ENCODE peak calls at places on chromosomes 4 and X, in four cellular contexts. S, C, V and A are unnamed samples.

GRCh38 chrX:31251336-31251735 is 179.5 kb upstream of the FTHL17 start:
- DNase-seq in S (no peak), C (no peak), V (no peak), A (no peak)

GRCh38 chr4:88017516-88018302 is 10.3 kb downstream of the PKD2 start:
- DNase-seq in S (no peak), C (no peak), V (no peak), A (no peak)

GRCh38 chr4:1240721-1241465 is 8.0 kb downstream of the CTBP1 start:
- DNase-seq in S (no peak), C (no peak), V (no peak), A (no peak)

GRCh38 chrX:53882331-53882730 is 161.9 kb downstream of the PHF8 start:
- DNase-seq in S (peak), C (no peak), V (no peak), A (no peak)

GRCh38 chrX:29233592-29234179 is 646.4 kb downstream of the IL1RAPL1 start:
- DNase-seq in S (no peak), C (no peak), V (no peak), A (no peak)

GRCh38 chrX:107716045-107716684 is 59.4 kb downstream of the TSC22D3 start:
- DNase-seq in S (no peak), C (no peak), V (no peak), A (no peak)

GRCh38 chr4:105520819-105521790 is 31.3 kb upstream of the ARHGEF38 start:
- DNase-seq in S (peak), C (peak), V (no peak), A (peak)

GRCh38 chr4:140858897-140859296 is 102.7 kb upstream of the TBC1D9 start:
- DNase-seq in S (no peak), C (no peak), V (no peak), A (no peak)

GRCh38 chr4:77022581-77023133 is 53.1 kb downstream of the CCNI start:
- DNase-seq in S (no peak), C (no peak), V (peak), A (no peak)

GRCh38 chrX:20913760-20914159 is 460.5 kb upstream of the CNKSR2 start:
- DNase-seq in S (no peak), C (no peak), V (no peak), A (no peak)

GRCh38 chrX:134896194-134896593 is 94.6 kb upstream of the SMIM10 start:
- DNase-seq in S (no peak), C (no peak), V (no peak), A (no peak)

GRCh38 chrX:111507931-111508330 is 3.5 kb upstream of the SERTM2 start:
- DNase-seq in S (no peak), C (no peak), V (no peak), A (no peak)

GRCh38 chr4:66275381-66276060 is 605.2 kb upstream of the EPHA5 start:
- DNase-seq in S (no peak), C (no peak), V (no peak), A (no peak)

GRCh38 chrX:142295190-142295589 is 90.1 kb upstream of the MAGEC2 start:
- DNase-seq in S (no peak), C (no peak), V (no peak), A (no peak)

GRCh38 chrX:111581086-111581485 is 69.6 kb downstream of the SERTM2 start:
- DNase-seq in S (no peak), C (no peak), V (no peak), A (no peak)

GRCh38 chr4:38169524-38169923 is 209.3 kb downstream of the PTTG2 start:
- DNase-seq in S (no peak), C (no peak), V (no peak), A (no peak)

GRCh38 chrX:18561020-18561419 is 110.9 kb downstream of the RS1 start:
- DNase-seq in S (no peak), C (no peak), V (no peak), A (no peak)

GRCh38 chrX:153771261-153771681 is 7.2 kb downstream of the PLXNB3 start:
- DNase-seq in S (no peak), C (no peak), V (no peak), A (no peak)

GRCh38 chr4:158164849-158165248 is 8.0 kb downstream of the GASK1B start:
- DNase-seq in S (no peak), C (no peak), V (no peak), A (no peak)

GRCh38 chr4:65665951-65666523 is 4.3 kb downstream of the EPHA5 start:
- DNase-seq in S (no peak), C (no peak), V (no peak), A (no peak)

GRCh38 chr4:2927696-2928075 is 35.5 kb downstream of the NOP14 start:
- DNase-seq in S (no peak), C (no peak), V (no peak), A (no peak)

GRCh38 chr4:89316931-89317366 is 9.3 kb upstream of the GPRIN3 start:
- DNase-seq in S (no peak), C (no peak), V (no peak), A (no peak)

GRCh38 chr4:107648178-107648991 is 71.6 kb downstream of the PAPSS1 start:
- DNase-seq in S (no peak), C (no peak), V (no peak), A (no peak)

GRCh38 chrX:124504106-124504983 is 158.0 kb downstream of the SH2D1A start:
- DNase-seq in S (no peak), C (no peak), V (no peak), A (no peak)

GRCh38 chr4:6257243-6258025 is 12.2 kb upstream of the WFS1 start:
- DNase-seq in S (no peak), C (no peak), V (no peak), A (no peak)

GRCh38 chr4:42310343-42310742 is 86.9 kb upstream of the SHISA3 start:
- DNase-seq in S (no peak), C (no peak), V (no peak), A (no peak)

GRCh38 chr4:41719417-41719816 is 29.1 kb downstream of the PHOX2B start:
- DNase-seq in S (no peak), C (no peak), V (no peak), A (no peak)

GRCh38 chr4:2290974-2291704 is 29.2 kb upstream of the MXD4 start:
- DNase-seq in S (no peak), C (no peak), V (no peak), A (no peak)

GRCh38 chrX:143437439-143437838 is 79.8 kb downstream of the SPANXN3 start:
- DNase-seq in S (no peak), C (no peak), V (no peak), A (no peak)

GRCh38 chrX:130680164-130681035 is 222.6 kb downstream of the ENOX2 start:
- DNase-seq in S (peak), C (no peak), V (no peak), A (no peak)

GRCh38 chr4:101806914-101807313 is 16.4 kb downstream of the BANK1 start:
- DNase-seq in S (no peak), C (no peak), V (no peak), A (no peak)

GRCh38 chr4:1855334-1856070 is 454 bp downstream of the LETM1 start:
- DNase-seq in S (no peak), C (no peak), V (no peak), A (no peak)

GRCh38 chrX:15686818-15687685 is 22.4 kb upstream of the CLTRN start:
- DNase-seq in S (peak), C (peak), V (no peak), A (peak)

GRCh38 chr4:121736735-121737351 is 28.1 kb downstream of the SMIM43 start:
- DNase-seq in S (peak), C (peak), V (no peak), A (peak)

GRCh38 chr4:59655996-59656395 is 1544.1 kb upstream of the ADGRL3 start:
- DNase-seq in S (no peak), C (no peak), V (no peak), A (no peak)

GRCh38 chrX:111445485-111445884 is 33.5 kb upstream of the DCX start:
- DNase-seq in S (peak), C (peak), V (no peak), A (peak)

GRCh38 chr4:103496800-103497199 is 223.0 kb downstream of the TACR3 start:
- DNase-seq in S (no peak), C (no peak), V (no peak), A (no peak)

GRCh38 chrX:131058136-131058868 is at the start of gene ARHGAP36:
- DNase-seq in S (no peak), C (peak), V (no peak), A (no peak)

GRCh38 chrX:18390941-18391538 is 34.4 kb upstream of the CDKL5 start:
- DNase-seq in S (peak), C (peak), V (no peak), A (peak)

DNA sequence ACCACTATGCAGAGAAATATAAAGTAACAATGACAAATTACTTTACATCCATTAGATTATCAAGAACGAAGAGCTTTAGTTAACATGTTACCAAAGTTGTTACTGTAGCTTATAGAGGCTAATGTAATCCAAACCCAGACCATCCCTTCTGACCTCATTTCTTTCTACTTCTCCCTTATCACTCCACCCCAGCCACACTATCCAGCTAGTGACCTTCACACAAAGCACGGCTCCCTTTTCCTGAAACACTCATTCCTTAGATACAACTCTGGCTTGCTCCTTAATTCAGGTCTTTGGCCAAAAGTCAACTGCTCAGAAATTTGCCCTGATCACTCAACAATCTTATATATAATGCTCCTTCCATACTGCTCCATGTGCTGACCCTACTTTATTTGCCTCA is 67.8 kb downstream of the EIF4E start:
- DNase-seq in S (no peak), C (peak), V (no peak), A (no peak)
- TF ChIP-seq FOSL1 in S (no peak), C (peak), V (no peak), A (no peak)

DNA sequence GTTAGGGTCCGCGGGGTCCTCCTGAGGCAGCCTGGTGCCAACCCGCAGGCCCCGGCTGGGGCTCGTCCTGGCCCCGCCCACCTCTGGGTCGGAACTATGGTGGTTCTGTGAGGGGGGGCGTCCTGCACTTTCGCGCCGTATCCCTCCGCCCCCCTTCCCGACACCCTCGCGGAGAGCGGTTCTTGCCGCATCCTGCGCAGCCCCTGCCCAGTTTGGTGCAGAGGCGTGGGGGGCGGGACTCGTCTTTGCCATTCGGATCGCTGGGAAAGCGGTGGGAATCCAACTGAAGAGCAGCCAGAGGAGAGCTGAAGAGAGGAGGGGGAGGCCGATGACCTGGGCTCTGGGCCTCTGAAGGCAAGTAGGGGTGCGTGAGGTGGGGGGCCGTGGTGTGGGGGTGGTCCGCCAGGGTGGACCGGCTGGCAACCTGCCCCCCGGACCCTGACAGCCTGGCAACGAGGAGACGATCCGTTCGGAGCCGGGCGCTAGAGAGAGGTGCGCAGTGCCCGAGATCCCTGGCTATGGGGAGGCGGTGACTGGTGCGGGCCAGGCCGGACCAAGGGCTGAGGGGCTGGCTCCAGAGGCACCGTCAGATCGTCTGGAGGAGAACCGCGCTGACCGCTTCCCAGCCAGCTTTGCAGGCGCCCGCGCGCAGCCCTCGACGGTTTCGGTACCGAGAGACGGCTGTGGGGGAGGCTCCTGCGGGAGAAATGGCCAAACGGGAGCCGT is at the start of gene GPRASP1:
- DNase-seq in S (no peak), C (no peak), V (no peak), A (no peak)
- TF ChIP-seq FOSL1 in S (no peak), C (no peak), V (no peak), A (no peak)

DNA sequence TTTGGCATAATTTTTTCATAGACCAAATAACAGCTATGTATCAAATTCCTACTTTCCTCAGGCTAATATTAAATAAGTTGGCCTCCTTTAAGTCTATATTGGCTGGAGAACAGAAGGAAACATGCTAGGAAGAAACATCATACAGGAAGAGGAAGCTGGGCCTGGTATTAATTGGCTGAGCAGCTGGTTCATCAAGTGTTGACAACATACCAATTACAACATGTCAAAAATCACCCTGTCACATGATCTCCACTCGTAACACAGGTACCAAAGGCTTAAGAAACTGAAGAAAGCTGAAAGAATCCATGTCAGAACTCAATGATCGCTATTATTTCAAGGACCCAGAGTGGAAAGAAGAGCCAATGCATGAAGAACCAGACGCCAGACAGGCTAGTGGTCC is 10.5 kb downstream of the WDFY3 start:
- DNase-seq in S (no peak), C (no peak), V (no peak), A (no peak)
- TF ChIP-seq FOSL1 in S (no peak), C (no peak), V (no peak), A (no peak)

DNA sequence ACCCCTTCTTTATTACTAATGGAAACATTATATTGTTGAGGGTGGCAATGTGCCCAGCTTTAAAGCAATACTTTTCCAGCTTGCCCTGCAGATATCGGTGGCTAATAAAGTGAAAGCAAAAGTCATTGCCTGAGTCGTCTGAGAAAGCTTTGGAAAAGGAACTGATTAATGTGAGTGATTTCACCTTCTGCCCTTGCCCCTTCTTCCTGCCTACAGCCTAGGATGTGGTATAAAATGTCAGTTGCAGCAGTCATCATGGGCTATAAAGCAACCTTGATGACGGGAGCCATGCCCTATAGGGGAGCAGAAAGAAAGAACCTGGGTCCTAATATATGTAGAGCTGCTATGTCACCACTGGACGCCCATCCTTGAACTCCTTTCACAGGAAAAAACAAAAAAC is 132.4 kb upstream of the USP9X start:
- DNase-seq in S (no peak), C (no peak), V (no peak), A (no peak)
- TF ChIP-seq FOSL1 in S (no peak), C (no peak), V (no peak), A (no peak)